ENCODE peak calls at places on chromosome 21, in ten cellular contexts. One of them, this sample, is unnamed.

GRCh38 chr21:44783023-44783696 is 18.5 kb downstream of the UBE2G2 start:
- DNase-seq in pancreas: no peak
- DNase-seq in HFFc6: no peak
- DNase-seq in neural crest cell: no peak
- DNase-seq in H1: no peak
- DNase-seq in thoracic aorta: no peak
- DNase-seq in kidney epithelial cell: no peak
- DNase-seq in fibroblast of mammary gland: no peak
- DNase-seq in fibroblast of lung: no peak
- DNase-seq in cardiac muscle cell: no peak
- DNase-seq in this sample: no peak

GRCh38 chr21:44084496-44085241 is 22.5 kb upstream of the PWP2 start:
- DNase-seq in pancreas: no peak
- DNase-seq in HFFc6: no peak
- DNase-seq in neural crest cell: no peak
- DNase-seq in H1: no peak
- DNase-seq in thoracic aorta: no peak
- DNase-seq in kidney epithelial cell: no peak
- DNase-seq in fibroblast of mammary gland: no peak
- DNase-seq in fibroblast of lung: no peak
- DNase-seq in cardiac muscle cell: no peak
- DNase-seq in this sample: no peak

GRCh38 chr21:36425286-36425685 is 40.1 kb downstream of the CHAF1B start:
- DNase-seq in pancreas: no peak
- DNase-seq in HFFc6: no peak
- DNase-seq in neural crest cell: no peak
- DNase-seq in H1: no peak
- DNase-seq in thoracic aorta: no peak
- DNase-seq in kidney epithelial cell: no peak
- DNase-seq in fibroblast of mammary gland: peak
- DNase-seq in fibroblast of lung: peak
- DNase-seq in cardiac muscle cell: no peak
- DNase-seq in this sample: no peak

GRCh38 chr21:44686843-44687561 is 5.0 kb upstream of the KRTAP12-1 start:
- DNase-seq in pancreas: no peak
- DNase-seq in HFFc6: no peak
- DNase-seq in neural crest cell: no peak
- DNase-seq in H1: no peak
- DNase-seq in thoracic aorta: no peak
- DNase-seq in kidney epithelial cell: no peak
- DNase-seq in fibroblast of mammary gland: no peak
- DNase-seq in fibroblast of lung: no peak
- DNase-seq in cardiac muscle cell: no peak
- DNase-seq in this sample: no peak

GRCh38 chr21:45356251-45356650 is 48.7 kb upstream of the COL18A1 start:
- DNase-seq in pancreas: no peak
- DNase-seq in HFFc6: no peak
- DNase-seq in neural crest cell: no peak
- DNase-seq in H1: no peak
- DNase-seq in thoracic aorta: no peak
- DNase-seq in kidney epithelial cell: no peak
- DNase-seq in fibroblast of mammary gland: no peak
- DNase-seq in fibroblast of lung: no peak
- DNase-seq in cardiac muscle cell: no peak
- DNase-seq in this sample: no peak

GRCh38 chr21:31075844-31076243 is 37.6 kb upstream of the KRTAP19-8 start:
- DNase-seq in pancreas: no peak
- DNase-seq in HFFc6: no peak
- DNase-seq in neural crest cell: no peak
- DNase-seq in H1: no peak
- DNase-seq in thoracic aorta: no peak
- DNase-seq in kidney epithelial cell: no peak
- DNase-seq in fibroblast of mammary gland: no peak
- DNase-seq in fibroblast of lung: no peak
- DNase-seq in cardiac muscle cell: no peak
- DNase-seq in this sample: no peak

GRCh38 chr21:36125513-36126121 is 9.3 kb upstream of the CBR3 start:
- DNase-seq in pancreas: peak
- DNase-seq in HFFc6: peak
- DNase-seq in neural crest cell: peak
- DNase-seq in H1: peak
- DNase-seq in thoracic aorta: no peak
- DNase-seq in kidney epithelial cell: no peak
- DNase-seq in fibroblast of mammary gland: peak
- DNase-seq in fibroblast of lung: peak
- DNase-seq in cardiac muscle cell: peak
- DNase-seq in this sample: peak

GRCh38 chr21:20996421-20997307 is 1.5 kb upstream of the NCAM2 start:
- DNase-seq in pancreas: no peak
- DNase-seq in HFFc6: no peak
- DNase-seq in neural crest cell: no peak
- DNase-seq in H1: no peak
- DNase-seq in thoracic aorta: no peak
- DNase-seq in kidney epithelial cell: no peak
- DNase-seq in fibroblast of mammary gland: no peak
- DNase-seq in fibroblast of lung: peak
- DNase-seq in cardiac muscle cell: peak
- DNase-seq in this sample: no peak

GRCh38 chr21:25970254-25970930 is 200.2 kb downstream of the APP start:
- DNase-seq in pancreas: no peak
- DNase-seq in HFFc6: no peak
- DNase-seq in neural crest cell: no peak
- DNase-seq in H1: no peak
- DNase-seq in thoracic aorta: no peak
- DNase-seq in kidney epithelial cell: no peak
- DNase-seq in fibroblast of mammary gland: no peak
- DNase-seq in fibroblast of lung: no peak
- DNase-seq in cardiac muscle cell: no peak
- DNase-seq in this sample: no peak

GRCh38 chr21:44874497-44875331 is 1.2 kb upstream of the PTTG1IP start:
- DNase-seq in pancreas: peak
- DNase-seq in HFFc6: no peak
- DNase-seq in neural crest cell: no peak
- DNase-seq in H1: peak
- DNase-seq in thoracic aorta: peak
- DNase-seq in kidney epithelial cell: no peak
- DNase-seq in fibroblast of mammary gland: no peak
- DNase-seq in fibroblast of lung: no peak
- DNase-seq in cardiac muscle cell: peak
- DNase-seq in this sample: peak

DNA sequence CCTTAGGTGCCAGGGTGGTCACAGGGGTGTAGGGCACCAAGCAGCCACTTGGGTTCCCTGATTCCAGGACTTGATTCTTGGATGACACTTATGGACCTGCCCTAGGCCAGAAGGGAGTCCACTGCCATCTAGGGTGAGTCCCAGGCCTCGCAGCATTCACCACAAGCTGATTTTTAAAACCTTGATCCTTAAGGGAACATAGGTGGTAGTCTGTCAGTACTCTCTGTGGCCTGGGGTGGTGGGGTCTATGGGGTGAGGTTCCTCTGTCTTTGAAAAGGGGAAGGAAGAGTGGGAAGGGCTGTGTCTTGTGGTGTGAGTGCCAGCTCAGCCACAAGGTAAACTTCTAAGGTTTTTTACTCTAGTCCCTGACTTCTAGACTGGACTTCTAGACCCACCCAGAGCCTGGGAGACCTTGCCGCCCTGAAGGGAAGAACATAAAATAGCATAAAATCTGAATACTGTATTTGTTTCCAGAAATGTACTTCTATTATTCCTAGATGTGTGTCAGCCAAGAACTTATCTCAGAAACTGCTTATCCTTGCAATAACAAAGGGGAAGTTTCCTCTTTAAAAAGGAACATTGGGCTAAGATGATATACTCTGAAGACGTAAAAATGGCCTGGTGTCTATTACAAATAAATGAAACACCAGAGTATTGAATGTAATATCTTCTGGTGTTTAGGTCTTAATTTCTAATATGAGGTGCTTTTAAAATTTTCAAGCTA is 757.3 kb downstream of the LTN1 start:
- DNase-seq in pancreas: no peak
- DNase-seq in HFFc6: peak
- DNase-seq in neural crest cell: no peak
- DNase-seq in H1: no peak
- DNase-seq in thoracic aorta: no peak
- DNase-seq in kidney epithelial cell: no peak
- DNase-seq in fibroblast of mammary gland: no peak
- DNase-seq in fibroblast of lung: no peak
- DNase-seq in cardiac muscle cell: no peak
- DNase-seq in this sample: peak
- TF ChIP-seq CTCF in pancreas: no peak
- TF ChIP-seq CTCF in HFFc6: peak
- TF ChIP-seq CTCF in neural crest cell: no peak
- TF ChIP-seq CTCF in H1: peak
- TF ChIP-seq CTCF in thoracic aorta: no peak
- TF ChIP-seq CTCF in kidney epithelial cell: no peak
- TF ChIP-seq CTCF in fibroblast of mammary gland: peak
- TF ChIP-seq CTCF in fibroblast of lung: no peak
- TF ChIP-seq CTCF in cardiac muscle cell: peak
- TF ChIP-seq CTCF in this sample: no peak

GRCh38 chr21:46616656-46617055 is 11.8 kb upstream of the S100B start:
- DNase-seq in pancreas: no peak
- DNase-seq in HFFc6: no peak
- DNase-seq in neural crest cell: no peak
- DNase-seq in H1: no peak
- DNase-seq in thoracic aorta: no peak
- DNase-seq in kidney epithelial cell: no peak
- DNase-seq in fibroblast of mammary gland: no peak
- DNase-seq in fibroblast of lung: no peak
- DNase-seq in cardiac muscle cell: no peak
- DNase-seq in this sample: no peak

GRCh38 chr21:46608672-46609111 is 3.8 kb upstream of the S100B start:
- DNase-seq in pancreas: no peak
- DNase-seq in HFFc6: no peak
- DNase-seq in neural crest cell: no peak
- DNase-seq in H1: no peak
- DNase-seq in thoracic aorta: no peak
- DNase-seq in kidney epithelial cell: no peak
- DNase-seq in fibroblast of mammary gland: no peak
- DNase-seq in fibroblast of lung: no peak
- DNase-seq in cardiac muscle cell: no peak
- DNase-seq in this sample: no peak

GRCh38 chr21:46617267-46618051 is 12.6 kb upstream of the S100B start:
- DNase-seq in pancreas: no peak
- DNase-seq in HFFc6: peak
- DNase-seq in neural crest cell: no peak
- DNase-seq in H1: no peak
- DNase-seq in thoracic aorta: no peak
- DNase-seq in kidney epithelial cell: no peak
- DNase-seq in fibroblast of mammary gland: peak
- DNase-seq in fibroblast of lung: peak
- DNase-seq in cardiac muscle cell: no peak
- DNase-seq in this sample: no peak

GRCh38 chr21:46610018-46610701 is 5.3 kb upstream of the S100B start:
- DNase-seq in pancreas: no peak
- DNase-seq in HFFc6: no peak
- DNase-seq in neural crest cell: no peak
- DNase-seq in H1: no peak
- DNase-seq in thoracic aorta: no peak
- DNase-seq in kidney epithelial cell: no peak
- DNase-seq in fibroblast of mammary gland: peak
- DNase-seq in fibroblast of lung: no peak
- DNase-seq in cardiac muscle cell: no peak
- DNase-seq in this sample: no peak

GRCh38 chr21:46613391-46613790 is 8.5 kb upstream of the S100B start:
- DNase-seq in pancreas: no peak
- DNase-seq in HFFc6: no peak
- DNase-seq in neural crest cell: no peak
- DNase-seq in H1: no peak
- DNase-seq in thoracic aorta: no peak
- DNase-seq in kidney epithelial cell: no peak
- DNase-seq in fibroblast of mammary gland: no peak
- DNase-seq in fibroblast of lung: no peak
- DNase-seq in cardiac muscle cell: no peak
- DNase-seq in this sample: no peak
- TF ChIP-seq CTCF in pancreas: no peak
- TF ChIP-seq CTCF in HFFc6: no peak
- TF ChIP-seq CTCF in neural crest cell: no peak
- TF ChIP-seq CTCF in H1: no peak
- TF ChIP-seq CTCF in thoracic aorta: no peak
- TF ChIP-seq CTCF in kidney epithelial cell: no peak
- TF ChIP-seq CTCF in fibroblast of mammary gland: no peak
- TF ChIP-seq CTCF in fibroblast of lung: no peak
- TF ChIP-seq CTCF in cardiac muscle cell: no peak
- TF ChIP-seq CTCF in this sample: no peak

GRCh38 chr21:42654179-42654912 is 925 bp downstream of the PDE9A start:
- DNase-seq in pancreas: no peak
- DNase-seq in HFFc6: no peak
- DNase-seq in neural crest cell: peak
- DNase-seq in H1: peak
- DNase-seq in thoracic aorta: no peak
- DNase-seq in kidney epithelial cell: no peak
- DNase-seq in fibroblast of mammary gland: no peak
- DNase-seq in fibroblast of lung: no peak
- DNase-seq in cardiac muscle cell: peak
- DNase-seq in this sample: peak
- TF ChIP-seq CTCF in pancreas: no peak
- TF ChIP-seq CTCF in HFFc6: no peak
- TF ChIP-seq CTCF in neural crest cell: peak
- TF ChIP-seq CTCF in H1: peak
- TF ChIP-seq CTCF in thoracic aorta: no peak
- TF ChIP-seq CTCF in kidney epithelial cell: peak
- TF ChIP-seq CTCF in fibroblast of mammary gland: no peak
- TF ChIP-seq CTCF in fibroblast of lung: no peak
- TF ChIP-seq CTCF in cardiac muscle cell: no peak
- TF ChIP-seq CTCF in this sample: no peak

GRCh38 chr21:38806153-38806941 is 618 bp downstream of the ETS2 start:
- DNase-seq in pancreas: peak
- DNase-seq in HFFc6: no peak
- DNase-seq in neural crest cell: peak
- DNase-seq in H1: peak
- DNase-seq in thoracic aorta: no peak
- DNase-seq in kidney epithelial cell: no peak
- DNase-seq in fibroblast of mammary gland: no peak
- DNase-seq in fibroblast of lung: peak
- DNase-seq in cardiac muscle cell: peak
- DNase-seq in this sample: peak

GRCh38 chr21:38806942-38807284 is 1.2 kb downstream of the ETS2 start:
- DNase-seq in pancreas: no peak
- DNase-seq in HFFc6: peak
- DNase-seq in neural crest cell: no peak
- DNase-seq in H1: no peak
- DNase-seq in thoracic aorta: no peak
- DNase-seq in kidney epithelial cell: no peak
- DNase-seq in fibroblast of mammary gland: peak
- DNase-seq in fibroblast of lung: peak
- DNase-seq in cardiac muscle cell: no peak
- DNase-seq in this sample: no peak

GRCh38 chr21:38804030-38804616 is 1.6 kb upstream of the ETS2 start:
- DNase-seq in pancreas: no peak
- DNase-seq in HFFc6: peak
- DNase-seq in neural crest cell: no peak
- DNase-seq in H1: no peak
- DNase-seq in thoracic aorta: no peak
- DNase-seq in kidney epithelial cell: no peak
- DNase-seq in fibroblast of mammary gland: no peak
- DNase-seq in fibroblast of lung: peak
- DNase-seq in cardiac muscle cell: no peak
- DNase-seq in this sample: no peak

GRCh38 chr21:38804617-38805281 is 980 bp upstream of the ETS2 start:
- DNase-seq in pancreas: peak
- DNase-seq in HFFc6: no peak
- DNase-seq in neural crest cell: peak
- DNase-seq in H1: peak
- DNase-seq in thoracic aorta: no peak
- DNase-seq in kidney epithelial cell: no peak
- DNase-seq in fibroblast of mammary gland: peak
- DNase-seq in fibroblast of lung: peak
- DNase-seq in cardiac muscle cell: peak
- DNase-seq in this sample: peak

GRCh38 chr21:38805282-38806152 is at the start of gene ETS2:
- DNase-seq in pancreas: peak
- DNase-seq in HFFc6: peak
- DNase-seq in neural crest cell: peak
- DNase-seq in H1: peak
- DNase-seq in thoracic aorta: peak
- DNase-seq in kidney epithelial cell: no peak
- DNase-seq in fibroblast of mammary gland: peak
- DNase-seq in fibroblast of lung: peak
- DNase-seq in cardiac muscle cell: peak
- DNase-seq in this sample: peak
- TF ChIP-seq CTCF in pancreas: no peak
- TF ChIP-seq CTCF in HFFc6: no peak
- TF ChIP-seq CTCF in neural crest cell: peak
- TF ChIP-seq CTCF in H1: no peak
- TF ChIP-seq CTCF in thoracic aorta: no peak
- TF ChIP-seq CTCF in kidney epithelial cell: no peak
- TF ChIP-seq CTCF in fibroblast of mammary gland: no peak
- TF ChIP-seq CTCF in fibroblast of lung: no peak
- TF ChIP-seq CTCF in cardiac muscle cell: no peak
- TF ChIP-seq CTCF in this sample: no peak

This sample was measured in NB4.